ENCODE peak calls at places on chromosomes 3 and 15, in four cellular contexts. One of them, this sample, is unnamed.

GRCh38 chr3:1007890-1008289 is 84.9 kb upstream of the CNTN6 start:
- DNase-seq in AG04450: no peak
- DNase-seq in activated B cell treated with CpG ODN at 0.5 μM for 24 hours: no peak
- DNase-seq in CD8-positive, alpha-beta T cell: no peak
- DNase-seq in this sample: no peak

GRCh38 chr3:129950318-129951046 is 24.0 kb upstream of the TRH start:
- DNase-seq in AG04450: no peak
- DNase-seq in activated B cell treated with CpG ODN at 0.5 μM for 24 hours: no peak
- DNase-seq in CD8-positive, alpha-beta T cell: no peak
- DNase-seq in this sample: no peak

GRCh38 chr3:131804565-131805133 is 230.2 kb downstream of the CPNE4 start:
- DNase-seq in AG04450: no peak
- DNase-seq in activated B cell treated with CpG ODN at 0.5 μM for 24 hours: no peak
- DNase-seq in CD8-positive, alpha-beta T cell: no peak
- DNase-seq in this sample: no peak

GRCh38 chr15:56948766-56949105 is 30.3 kb downstream of the TCF12 start:
- DNase-seq in CD8-positive, alpha-beta T cell: no peak
- DNase-seq in activated B cell treated with CpG ODN at 0.5 μM for 24 hours: no peak
- DNase-seq in AG04450: no peak
- DNase-seq in this sample: no peak

GRCh38 chr15:72050700-72051099 is 67.2 kb downstream of the MYO9A start:
- DNase-seq in activated B cell treated with CpG ODN at 0.5 μM for 24 hours: no peak
- DNase-seq in AG04450: no peak
- DNase-seq in CD8-positive, alpha-beta T cell: no peak
- DNase-seq in this sample: no peak

GRCh38 chr3:171654809-171655208 is 155.5 kb downstream of the PLD1 start:
- DNase-seq in AG04450: no peak
- DNase-seq in activated B cell treated with CpG ODN at 0.5 μM for 24 hours: no peak
- DNase-seq in CD8-positive, alpha-beta T cell: no peak
- DNase-seq in this sample: no peak

GRCh38 chr3:138600341-138600740 is 6.3 kb upstream of the CEP70 start:
- DNase-seq in activated B cell treated with CpG ODN at 0.5 μM for 24 hours: no peak
- DNase-seq in AG04450: no peak
- DNase-seq in CD8-positive, alpha-beta T cell: no peak
- DNase-seq in this sample: no peak

GRCh38 chr3:47193871-47194859 is 30.3 kb upstream of the SETD2 start:
- DNase-seq in activated B cell treated with CpG ODN at 0.5 μM for 24 hours: no peak
- DNase-seq in CD8-positive, alpha-beta T cell: no peak
- DNase-seq in AG04450: no peak
- DNase-seq in this sample: no peak

GRCh38 chr3:80785475-80785874 is 976.0 kb downstream of the GBE1 start:
- DNase-seq in CD8-positive, alpha-beta T cell: no peak
- DNase-seq in AG04450: no peak
- DNase-seq in activated B cell treated with CpG ODN at 0.5 μM for 24 hours: no peak
- DNase-seq in this sample: no peak

GRCh38 chr3:197753263-197753662 is 3.6 kb downstream of the FYTTD1 start:
- DNase-seq in CD8-positive, alpha-beta T cell: no peak
- DNase-seq in AG04450: no peak
- DNase-seq in activated B cell treated with CpG ODN at 0.5 μM for 24 hours: no peak
- DNase-seq in this sample: no peak

GRCh38 chr3:45682311-45682710 is 6.9 kb upstream of the SACM1L start:
- DNase-seq in AG04450: no peak
- DNase-seq in CD8-positive, alpha-beta T cell: no peak
- DNase-seq in activated B cell treated with CpG ODN at 0.5 μM for 24 hours: no peak
- DNase-seq in this sample: no peak

GRCh38 chr15:52803543-52804306 is 13.6 kb upstream of the ONECUT1 start:
- DNase-seq in AG04450: no peak
- DNase-seq in activated B cell treated with CpG ODN at 0.5 μM for 24 hours: no peak
- DNase-seq in CD8-positive, alpha-beta T cell: no peak
- DNase-seq in this sample: no peak

GRCh38 chr3:155282416-155283091 is 10.9 kb downstream of the STRIT1 start:
- DNase-seq in activated B cell treated with CpG ODN at 0.5 μM for 24 hours: no peak
- DNase-seq in AG04450: no peak
- DNase-seq in CD8-positive, alpha-beta T cell: no peak
- DNase-seq in this sample: no peak

GRCh38 chr15:78056714-78057269 is 20.7 kb downstream of the TBC1D2B start:
- DNase-seq in activated B cell treated with CpG ODN at 0.5 μM for 24 hours: peak; percentile 42
- DNase-seq in AG04450: no peak
- DNase-seq in CD8-positive, alpha-beta T cell: no peak
- DNase-seq in this sample: no peak

GRCh38 chr15:33160581-33161165 is 33.8 kb downstream of the FMN1 start:
- DNase-seq in activated B cell treated with CpG ODN at 0.5 μM for 24 hours: no peak
- DNase-seq in CD8-positive, alpha-beta T cell: no peak
- DNase-seq in AG04450: no peak
- DNase-seq in this sample: no peak

GRCh38 chr3:107657971-107658370 is 135.2 kb downstream of the BBX start:
- DNase-seq in activated B cell treated with CpG ODN at 0.5 μM for 24 hours: no peak
- DNase-seq in AG04450: no peak
- DNase-seq in CD8-positive, alpha-beta T cell: no peak
- DNase-seq in this sample: no peak

GRCh38 chr3:88180398-88180999 is 30.7 kb downstream of the C3orf38 start:
- DNase-seq in AG04450: peak; percentile 30
- DNase-seq in activated B cell treated with CpG ODN at 0.5 μM for 24 hours: no peak
- DNase-seq in CD8-positive, alpha-beta T cell: peak; percentile 27
- DNase-seq in this sample: no peak

GRCh38 chr3:113249601-113250000 is 38.2 kb downstream of the BOC start:
- DNase-seq in activated B cell treated with CpG ODN at 0.5 μM for 24 hours: no peak
- DNase-seq in AG04450: no peak
- DNase-seq in CD8-positive, alpha-beta T cell: no peak
- DNase-seq in this sample: no peak

GRCh38 chr3:100063929-100064461 is 50.3 kb downstream of the FILIP1L start:
- DNase-seq in CD8-positive, alpha-beta T cell: no peak
- DNase-seq in activated B cell treated with CpG ODN at 0.5 μM for 24 hours: no peak
- DNase-seq in AG04450: peak; percentile 72
- DNase-seq in this sample: no peak

GRCh38 chr3:105773291-105773690 is 95.5 kb downstream of the CBLB start:
- DNase-seq in activated B cell treated with CpG ODN at 0.5 μM for 24 hours: no peak
- DNase-seq in AG04450: no peak
- DNase-seq in CD8-positive, alpha-beta T cell: no peak
- DNase-seq in this sample: no peak

GRCh38 chr3:36840453-36840921 is 76.1 kb upstream of the DCLK3 start:
- DNase-seq in AG04450: no peak
- DNase-seq in activated B cell treated with CpG ODN at 0.5 μM for 24 hours: no peak
- DNase-seq in CD8-positive, alpha-beta T cell: no peak
- DNase-seq in this sample: no peak

GRCh38 chr3:136954246-136954645 is 3.5 kb upstream of the IL20RB start:
- DNase-seq in AG04450: no peak
- DNase-seq in CD8-positive, alpha-beta T cell: no peak
- DNase-seq in activated B cell treated with CpG ODN at 0.5 μM for 24 hours: no peak
- DNase-seq in this sample: no peak

GRCh38 chr15:45091581-45091980 is 22.4 kb downstream of the DUOX2 start:
- DNase-seq in activated B cell treated with CpG ODN at 0.5 μM for 24 hours: no peak
- DNase-seq in CD8-positive, alpha-beta T cell: no peak
- DNase-seq in AG04450: no peak
- DNase-seq in this sample: no peak

GRCh38 chr3:38126121-38126892 is 10.6 kb downstream of the ACAA1 start:
- DNase-seq in activated B cell treated with CpG ODN at 0.5 μM for 24 hours: no peak
- DNase-seq in CD8-positive, alpha-beta T cell: no peak
- DNase-seq in AG04450: no peak
- DNase-seq in this sample: no peak

GRCh38 chr3:112092439-112093179 is 6.4 kb downstream of the C3orf52 start:
- DNase-seq in AG04450: no peak
- DNase-seq in activated B cell treated with CpG ODN at 0.5 μM for 24 hours: no peak
- DNase-seq in CD8-positive, alpha-beta T cell: no peak
- DNase-seq in this sample: no peak

GRCh38 chr15:49045691-49046112 is 544 bp downstream of the SECISBP2L start:
- DNase-seq in AG04450: no peak
- DNase-seq in CD8-positive, alpha-beta T cell: no peak
- DNase-seq in activated B cell treated with CpG ODN at 0.5 μM for 24 hours: no peak
- DNase-seq in this sample: no peak

GRCh38 chr3:135514064-135514455 is 451.5 kb upstream of the PPP2R3A start:
- DNase-seq in CD8-positive, alpha-beta T cell: no peak
- DNase-seq in AG04450: no peak
- DNase-seq in activated B cell treated with CpG ODN at 0.5 μM for 24 hours: no peak
- DNase-seq in this sample: no peak

GRCh38 chr3:192841428-192841827 is 76.2 kb downstream of the MB21D2 start:
- DNase-seq in AG04450: no peak
- DNase-seq in CD8-positive, alpha-beta T cell: no peak
- DNase-seq in activated B cell treated with CpG ODN at 0.5 μM for 24 hours: no peak
- DNase-seq in this sample: no peak

GRCh38 chr3:99471353-99472323 is 166.8 kb upstream of the COL8A1 start:
- DNase-seq in AG04450: no peak
- DNase-seq in activated B cell treated with CpG ODN at 0.5 μM for 24 hours: no peak
- DNase-seq in CD8-positive, alpha-beta T cell: no peak
- DNase-seq in this sample: no peak

GRCh38 chr3:188554404-188554803 is 400.4 kb downstream of the LPP start:
- DNase-seq in AG04450: peak; percentile 21
- DNase-seq in activated B cell treated with CpG ODN at 0.5 μM for 24 hours: no peak
- DNase-seq in CD8-positive, alpha-beta T cell: no peak
- DNase-seq in this sample: no peak

GRCh38 chr3:194212869-194213320 is 76.9 kb downstream of the HES1 start:
- DNase-seq in activated B cell treated with CpG ODN at 0.5 μM for 24 hours: no peak
- DNase-seq in CD8-positive, alpha-beta T cell: no peak
- DNase-seq in AG04450: no peak
- DNase-seq in this sample: no peak

GRCh38 chr3:64221564-64222257 is 3.6 kb downstream of the PRICKLE2 start:
- DNase-seq in activated B cell treated with CpG ODN at 0.5 μM for 24 hours: no peak
- DNase-seq in CD8-positive, alpha-beta T cell: no peak
- DNase-seq in AG04450: no peak
- DNase-seq in this sample: no peak
- TF ChIP-seq CTCF in activated B cell treated with CpG ODN at 0.5 μM for 24 hours: no peak
- TF ChIP-seq CTCF in CD8-positive, alpha-beta T cell: no peak
- TF ChIP-seq CTCF in AG04450: peak; percentile 13
- TF ChIP-seq CTCF in this sample: peak; percentile 54

GRCh38 chr15:68372291-68372811 is 59.6 kb downstream of the ITGA11 start:
- DNase-seq in CD8-positive, alpha-beta T cell: no peak
- DNase-seq in activated B cell treated with CpG ODN at 0.5 μM for 24 hours: no peak
- DNase-seq in AG04450: no peak
- DNase-seq in this sample: no peak
- TF ChIP-seq CTCF in CD8-positive, alpha-beta T cell: no peak
- TF ChIP-seq CTCF in activated B cell treated with CpG ODN at 0.5 μM for 24 hours: no peak
- TF ChIP-seq CTCF in AG04450: peak; percentile 49
- TF ChIP-seq CTCF in this sample: no peak

GRCh38 chr15:88630798-88631463 is 7.9 kb upstream of the ISG20 start:
- DNase-seq in AG04450: no peak
- DNase-seq in CD8-positive, alpha-beta T cell: no peak
- DNase-seq in activated B cell treated with CpG ODN at 0.5 μM for 24 hours: no peak
- DNase-seq in this sample: no peak

GRCh38 chr15:88629071-88629470 is 7.9 kb downstream of the AEN start:
- DNase-seq in AG04450: no peak
- DNase-seq in CD8-positive, alpha-beta T cell: no peak
- DNase-seq in activated B cell treated with CpG ODN at 0.5 μM for 24 hours: no peak
- DNase-seq in this sample: no peak

GRCh38 chr15:88628018-88628673 is 7.0 kb downstream of the AEN start:
- DNase-seq in AG04450: no peak
- DNase-seq in activated B cell treated with CpG ODN at 0.5 μM for 24 hours: no peak
- DNase-seq in CD8-positive, alpha-beta T cell: no peak
- DNase-seq in this sample: no peak

GRCh38 chr15:88631464-88632028 is 7.3 kb upstream of the ISG20 start:
- DNase-seq in CD8-positive, alpha-beta T cell: no peak
- DNase-seq in activated B cell treated with CpG ODN at 0.5 μM for 24 hours: no peak
- DNase-seq in AG04450: no peak
- DNase-seq in this sample: no peak

DNA sequence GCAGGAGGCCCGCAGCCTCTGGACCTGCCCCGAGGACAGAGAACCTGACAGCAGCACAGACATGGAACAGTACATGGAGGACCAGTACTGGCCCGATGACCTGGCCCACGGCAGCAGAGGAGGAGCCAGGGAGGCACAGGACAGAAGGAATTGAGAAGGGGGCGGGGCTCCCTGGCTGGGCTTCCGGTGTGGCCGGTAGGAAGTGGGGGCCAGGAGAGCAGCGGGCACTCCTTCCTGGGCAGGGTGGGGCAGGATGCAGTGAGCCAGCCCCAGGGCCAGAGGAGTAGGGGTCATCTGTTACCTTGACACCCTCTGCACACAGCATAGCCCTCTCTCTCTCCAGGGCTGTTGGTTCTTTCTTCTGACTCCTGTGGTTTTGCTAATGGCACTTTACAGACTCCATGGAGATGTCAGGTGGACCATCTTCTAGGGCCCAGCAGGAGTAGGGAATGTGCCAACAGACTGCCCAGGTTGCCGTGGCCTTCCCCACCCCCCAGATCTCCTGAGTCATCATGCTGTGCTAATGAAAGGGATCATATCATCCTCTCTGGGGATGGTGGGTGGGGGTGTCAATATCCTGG is 8.6 kb upstream of the ISG20 start:
- DNase-seq in CD8-positive, alpha-beta T cell: no peak
- DNase-seq in AG04450: no peak
- DNase-seq in activated B cell treated with CpG ODN at 0.5 μM for 24 hours: no peak
- DNase-seq in this sample: no peak
- TF ChIP-seq CTCF in CD8-positive, alpha-beta T cell: no peak
- TF ChIP-seq CTCF in AG04450: no peak
- TF ChIP-seq CTCF in activated B cell treated with CpG ODN at 0.5 μM for 24 hours: no peak
- TF ChIP-seq CTCF in this sample: no peak

DNA sequence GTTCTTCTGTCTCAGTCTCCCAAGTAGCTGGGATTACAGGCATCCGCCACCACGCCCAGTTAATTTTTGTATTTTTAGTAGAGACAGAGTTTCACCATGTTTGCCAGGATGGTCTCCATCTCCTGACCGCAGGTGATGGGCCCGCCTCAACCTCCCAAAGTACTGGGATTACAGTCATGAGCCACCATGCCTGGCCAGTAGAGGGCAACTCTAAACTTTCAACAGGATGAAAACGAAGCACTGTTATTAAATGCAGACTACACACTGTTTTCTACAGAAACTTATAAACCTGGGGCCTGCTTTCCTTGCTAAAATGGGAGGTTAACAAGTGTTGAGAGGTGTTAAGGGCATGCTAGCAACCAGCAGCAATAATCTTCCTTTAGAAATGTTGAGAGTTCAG is 7.6 kb downstream of the ARPC4 start:
- DNase-seq in CD8-positive, alpha-beta T cell: no peak
- DNase-seq in AG04450: no peak
- DNase-seq in activated B cell treated with CpG ODN at 0.5 μM for 24 hours: no peak
- DNase-seq in this sample: no peak
- TF ChIP-seq CTCF in CD8-positive, alpha-beta T cell: no peak
- TF ChIP-seq CTCF in AG04450: peak; percentile 44
- TF ChIP-seq CTCF in activated B cell treated with CpG ODN at 0.5 μM for 24 hours: no peak
- TF ChIP-seq CTCF in this sample: peak; percentile 16

GRCh38 chr3:49929333-49930240 is at the start of gene MON1A:
- DNase-seq in CD8-positive, alpha-beta T cell: peak; percentile 79
- DNase-seq in AG04450: peak; percentile 55
- DNase-seq in activated B cell treated with CpG ODN at 0.5 μM for 24 hours: peak; percentile 92
- DNase-seq in this sample: peak; percentile 43
- TF ChIP-seq CTCF in CD8-positive, alpha-beta T cell: no peak
- TF ChIP-seq CTCF in AG04450: peak; percentile 23
- TF ChIP-seq CTCF in activated B cell treated with CpG ODN at 0.5 μM for 24 hours: no peak
- TF ChIP-seq CTCF in this sample: peak; percentile 12